ENCODE peak calls at places on chromosome 22, in nine cellular contexts. B is Peyer's patch, O is A549, I is prostate gland, K is thyroid gland, S is tibial nerve, J is spleen, F is stomach, D is adrenal gland. T is an unnamed sample.

GRCh38 chr22:49934144-49934890 is 15.9 kb downstream of the CRELD2 start:
- DNase-seq in B (peak; percentile 65), O (no peak), I (peak; percentile 71), K (peak; percentile 96), S (peak; percentile 37), J (peak; percentile 91), F (peak; percentile 83), D (peak; percentile 75), T (peak; percentile 78)

GRCh38 chr22:32475428-32476010 is 908 bp downstream of the FBXO7 start:
- DNase-seq in B (peak; percentile 39), O (no peak), I (peak; percentile 42), K (peak; percentile 56), S (no peak), J (peak; percentile 77), F (peak; percentile 40), D (peak; percentile 33), T (peak; percentile 62)

GRCh38 chr22:27718186-27719032 is 83.1 kb downstream of the MN1 start:
- DNase-seq in B (no peak), O (peak; percentile 92), I (peak; percentile 9), K (peak; percentile 28), S (peak; percentile 53), J (peak; percentile 58), F (peak; percentile 33), D (peak; percentile 63), T (no peak)

GRCh38 chr22:22519591-22519990 is 479 bp downstream of the ZNF280A start:
- DNase-seq in B (no peak), O (peak; percentile 18), I (no peak), K (no peak), S (no peak), J (no peak), F (no peak), D (peak; percentile 72), T (no peak)

GRCh38 chr22:44172370-44173108 is 8.2 kb upstream of the PARVG start:
- DNase-seq in B (peak; percentile 82), O (no peak), I (peak; percentile 35), K (peak; percentile 20), S (peak; percentile 52), J (peak; percentile 95), F (peak; percentile 52), D (peak; percentile 69), T (peak; percentile 68)

GRCh38 chr22:19823191-19823590 is 31.5 kb downstream of the GNB1L start:
- DNase-seq in B (no peak), O (no peak), I (no peak), K (peak; percentile 2), S (no peak), J (no peak), F (peak; percentile 17), D (no peak), T (peak; percentile 51)

GRCh38 chr22:48729499-48730171 is 1098.0 kb downstream of the BRD1 start:
- DNase-seq in B (no peak), O (no peak), I (no peak), K (no peak), S (no peak), J (peak; percentile 28), F (no peak), D (no peak), T (no peak)

GRCh38 chr22:20058989-20059770 is 20.9 kb upstream of the DGCR8 start:
- DNase-seq in B (no peak), O (no peak), I (no peak), K (no peak), S (no peak), J (no peak), F (no peak), D (no peak), T (no peak)

GRCh38 chr22:44999231-44999630 is 10.6 kb downstream of the PHF21B start:
- DNase-seq in B (no peak), O (no peak), I (no peak), K (no peak), S (no peak), J (no peak), F (no peak), D (no peak), T (no peak)

DNA sequence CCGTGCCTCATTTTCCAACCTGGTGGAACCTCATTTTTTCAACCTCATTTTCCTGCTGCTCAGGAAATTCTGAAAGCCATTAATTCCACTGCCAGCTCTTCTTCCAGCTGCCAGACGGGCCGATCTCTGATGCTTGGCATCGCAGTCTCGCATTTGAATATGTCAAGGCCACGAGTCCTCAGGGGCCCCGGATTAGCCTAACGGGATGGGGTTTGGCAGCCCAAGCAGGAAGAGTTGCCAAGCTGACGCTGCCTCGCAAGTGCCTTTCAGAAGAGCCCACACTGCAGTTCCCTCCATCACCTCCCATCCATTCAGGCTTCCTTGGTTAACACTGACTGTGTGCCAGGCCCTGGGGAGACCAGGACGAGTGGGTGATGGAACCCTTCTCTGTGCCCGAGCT is 8.7 kb downstream of the RASD2 start:
- DNase-seq in B (no peak), O (no peak), I (no peak), K (no peak), S (no peak), J (no peak), F (no peak), D (peak; percentile 86), T (no peak)
- H3K4me1 ChIP-seq in B (no peaks in the 10 kb centered on the region), O (no peaks in the 10 kb centered on the region), I (no peaks in the 10 kb centered on the region), K (no peaks in the 10 kb centered on the region), S (peaks cover 7% of the 10 kb centered on the region), J (peaks cover 6% of the 10 kb centered on the region), F (no peaks in the 10 kb centered on the region), D (peaks cover 11% of the 10 kb centered on the region), T (no peaks in the 10 kb centered on the region)

GRCh38 chr22:23970816-23971482 is 3.3 kb downstream of the DDT start:
- DNase-seq in B (no peak), O (no peak), I (no peak), K (no peak), S (no peak), J (no peak), F (no peak), D (no peak), T (peak; percentile 27)

GRCh38 chr22:23969071-23969470 is 2.4 kb downstream of the DDTL start:
- DNase-seq in B (no peak), O (no peak), I (no peak), K (no peak), S (no peak), J (no peak), F (no peak), D (no peak), T (no peak)

DNA sequence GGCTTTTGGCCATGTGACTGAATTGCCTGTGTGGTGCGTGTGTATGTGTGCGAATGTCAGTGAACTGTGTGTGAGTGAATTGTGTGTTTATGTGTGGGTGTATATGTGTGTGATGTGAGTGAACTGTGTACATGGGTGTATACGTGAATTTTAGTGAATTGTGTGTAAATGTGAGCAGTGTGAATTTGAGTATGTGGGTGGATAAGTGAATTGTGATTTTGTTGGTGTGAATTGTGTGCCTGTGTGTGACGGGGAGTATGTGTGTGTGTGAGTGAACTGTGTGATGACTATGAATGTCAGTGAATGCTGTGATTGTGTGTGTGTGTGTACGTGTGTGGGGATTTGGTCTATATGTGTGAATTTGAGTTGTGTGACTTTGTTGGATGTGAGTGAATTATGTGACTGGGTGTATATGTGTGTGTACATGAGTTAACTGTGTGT is 3.5 kb downstream of the DDTL start:
- DNase-seq in B (no peak), O (no peak), I (no peak), K (no peak), S (no peak), J (no peak), F (no peak), D (no peak), T (no peak)
- TF ChIP-seq POLR2A in B (no peak), O (no peak), I (no peak), K (no peak), S (no peak), J (no peak), F (no peak), D (no peak), T (no peak)

GRCh38 chr22:42425989-42426355 is 6.2 kb downstream of the NFAM1 start:
- DNase-seq in B (no peak), O (no peak), I (no peak), K (no peak), S (no peak), J (no peak), F (no peak), D (no peak), T (no peak)
- H3K27ac ChIP-seq in B (no peak overlapping the region), O (no peak overlapping the region), I (peak overlapping the region; percentile 13), K (no peak overlapping the region), S (no peak overlapping the region), J (no peak overlapping the region), F (no peak overlapping the region), D (no peak overlapping the region), T (no peak overlapping the region)

GRCh38 chr22:30248484-30248883 is 1.9 kb upstream of the LIF start:
- DNase-seq in B (no peak), O (no peak), I (no peak), K (no peak), S (no peak), J (no peak), F (no peak), D (no peak), T (no peak)
- H3K4me1 ChIP-seq in B (peaks cover 6% of the 10 kb centered on the region), O (peaks cover 100% of the 10 kb centered on the region), I (no peaks in the 10 kb centered on the region), K (peaks cover 15% of the 10 kb centered on the region), S (peaks cover 75% of the 10 kb centered on the region), J (peaks cover 66% of the 10 kb centered on the region), F (peaks cover 60% of the 10 kb centered on the region), D (peaks cover 16% of the 10 kb centered on the region), T (no peaks in the 10 kb centered on the region)

DNA sequence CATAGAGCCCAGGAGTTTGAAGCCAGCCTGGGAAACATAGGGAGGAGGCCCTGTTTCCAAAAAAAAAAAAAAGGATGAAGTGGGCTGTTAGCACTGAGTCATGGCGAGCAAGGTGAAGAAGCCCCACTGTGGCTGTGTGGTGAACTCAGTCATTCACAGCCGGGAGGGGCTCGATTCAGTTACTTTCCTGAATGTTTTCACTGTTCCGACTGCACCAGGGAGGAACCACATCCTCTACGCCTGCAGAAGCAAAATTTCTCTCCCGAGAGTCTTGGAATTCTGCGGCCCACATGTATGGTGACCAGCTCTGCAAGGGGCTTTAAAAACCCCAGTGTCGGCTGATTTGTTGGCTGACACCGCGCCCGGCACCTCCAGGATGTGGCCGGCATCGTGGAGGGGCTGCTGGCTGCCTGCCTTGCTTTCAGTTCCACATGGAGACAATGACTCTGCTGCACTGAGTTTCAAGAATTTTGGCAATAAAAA is 27.8 kb upstream of the GRAMD4 start:
- DNase-seq in B (peak; percentile 80), O (no peak), I (no peak), K (peak; percentile 46), S (no peak), J (peak; percentile 92), F (no peak), D (no peak), T (peak; percentile 51)
- TF ChIP-seq POLR2A in B (no peak), O (no peak), I (no peak), K (no peak), S (no peak), J (no peak), F (no peak), D (no peak), T (no peak)